ENCODE peak calls at places on chromosome 11, in five cellular contexts. R is A549; T is CD8-positive, alpha-beta memory T cell; F is choroid plexus epithelial cell; W is stomach. B is an unnamed sample.

GRCh38 chr11:114447892-114448291 is 8.6 kb downstream of the REXO2 start:
- DNase-seq in F (peak; percentile 60), W (no peak), T (no peak), R (no peak), B (no peak)

GRCh38 chr11:9681583-9682372 is 17.9 kb downstream of the SWAP70 start:
- DNase-seq in F (no peak), T (no peak), W (no peak), R (no peak), B (no peak)

GRCh38 chr11:89177691-89178231 is at the start of gene TYR:
- DNase-seq in W (no peak), R (no peak), F (no peak), T (no peak), B (no peak)

GRCh38 chr11:76248210-76248609 is 41.9 kb upstream of the WNT11 start:
- DNase-seq in F (no peak), W (no peak), T (no peak), R (peak; percentile 56), B (peak; percentile 15)

GRCh38 chr11:116123739-116124138 is 619.5 kb upstream of the CADM1 start:
- DNase-seq in R (no peak), F (no peak), T (no peak), W (no peak), B (no peak)

GRCh38 chr11:59403546-59403945 is 22.7 kb downstream of the OR5A2 start:
- DNase-seq in T (no peak), W (no peak), F (no peak), R (peak; percentile 2), B (no peak)

GRCh38 chr11:127056338-127056971 is 55.9 kb upstream of the KIRREL3 start:
- DNase-seq in W (no peak), F (no peak), T (no peak), R (peak; percentile 6), B (no peak)

GRCh38 chr11:61679893-61680621 is at the start of gene DAGLA:
- DNase-seq in F (peak; percentile 55), R (peak; percentile 68), T (peak; percentile 81), W (peak; percentile 83), B (peak; percentile 76)

GRCh38 chr11:73386568-73386967 is 10.4 kb downstream of the RELT start:
- DNase-seq in T (no peak), F (no peak), W (no peak), R (no peak), B (no peak)

GRCh38 chr11:44574620-44575287 is 9.3 kb downstream of the CD82 start:
- DNase-seq in F (peak; percentile 94), W (peak; percentile 53), T (peak; percentile 63), R (no peak), B (no peak)

GRCh38 chr11:70942593-70942992 is 309.8 kb downstream of the SHANK2 start:
- DNase-seq in F (peak; percentile 7), T (no peak), R (peak; percentile 72), W (no peak), B (no peak)

GRCh38 chr11:27296406-27296994 is 66.5 kb downstream of the CCDC34 start:
- DNase-seq in F (peak; percentile 84), R (peak; percentile 72), W (no peak), T (no peak), B (peak; percentile 64)

GRCh38 chr11:76229690-76230240 is 23.5 kb upstream of the WNT11 start:
- DNase-seq in W (no peak), F (no peak), R (no peak), T (no peak), B (no peak)

GRCh38 chr11:77071077-77071476 is 4.3 kb downstream of the CAPN5 start:
- DNase-seq in T (peak; percentile 30), R (no peak), W (no peak), F (no peak), B (no peak)

GRCh38 chr11:20584093-20584774 is 15.2 kb upstream of the SLC6A5 start:
- DNase-seq in T (no peak), W (no peak), F (no peak), R (peak; percentile 8), B (no peak)

GRCh38 chr11:12448131-12448939 is 71.0 kb downstream of the PARVA start:
- DNase-seq in T (no peak), F (no peak), W (no peak), R (no peak), B (no peak)

GRCh38 chr11:68649851-68650555 is 34.3 kb upstream of the GAL start:
- DNase-seq in F (no peak), W (no peak), R (no peak), T (no peak), B (no peak)

GRCh38 chr11:122871302-122871701 is 11.3 kb upstream of the JHY start:
- DNase-seq in T (no peak), F (no peak), R (no peak), W (no peak), B (no peak)

GRCh38 chr11:62922653-62923371 is 1.6 kb upstream of the CHRM1 start:
- DNase-seq in R (peak; percentile 59), W (no peak), F (no peak), T (no peak), B (peak; percentile 30)

GRCh38 chr11:132054822-132055221 is 684.4 kb downstream of the NTM start:
- DNase-seq in W (no peak), F (peak; percentile 83), T (no peak), R (no peak), B (no peak)

GRCh38 chr11:57399928-57400578 is 9.6 kb upstream of the PRG2 start:
- DNase-seq in W (no peak), F (no peak), T (no peak), R (no peak), B (no peak)

GRCh38 chr11:20010106-20010860 is 150.0 kb downstream of the DBX1 start:
- DNase-seq in F (no peak), R (no peak), W (no peak), T (no peak), B (no peak)

GRCh38 chr11:76947790-76948189 is 86.4 kb upstream of the B3GNT6 start:
- DNase-seq in W (no peak), T (no peak), F (no peak), R (no peak), B (no peak)

GRCh38 chr11:78312712-78313111 is 104.9 kb downstream of the GAB2 start:
- DNase-seq in T (no peak), W (no peak), R (no peak), F (no peak), B (no peak)

GRCh38 chr11:44912270-44912987 is 38.3 kb downstream of the TP53I11 start:
- DNase-seq in T (no peak), R (no peak), F (no peak), W (no peak), B (no peak)

GRCh38 chr11:117498791-117499190 is 171.1 kb downstream of the CEP164 start:
- DNase-seq in T (no peak), R (no peak), W (no peak), F (no peak), B (no peak)

GRCh38 chr11:71495286-71496090 is 31.6 kb upstream of the KRTAP5-7 start:
- DNase-seq in F (no peak), W (peak; percentile 22), T (no peak), R (no peak), B (no peak)

GRCh38 chr11:75142714-75143419 is 8.0 kb upstream of the SLCO2B1 start:
- DNase-seq in F (peak; percentile 97), R (peak; percentile 83), W (peak; percentile 44), T (peak; percentile 78), B (no peak)

GRCh38 chr11:126083829-126084607 is 21.4 kb upstream of the CDON start:
- DNase-seq in W (no peak), R (no peak), F (no peak), T (no peak), B (peak; percentile 31)

GRCh38 chr11:8252388-8252787 is 11.3 kb downstream of the LMO1 start:
- DNase-seq in T (no peak), W (no peak), F (no peak), R (no peak), B (no peak)

GRCh38 chr11:111081021-111081511 is 164.5 kb upstream of the POU2AF2 start:
- DNase-seq in W (no peak), T (no peak), R (no peak), F (peak; percentile 35), B (peak; percentile 15)

GRCh38 chr11:68938816-68939582 is 35.3 kb downstream of the IGHMBP2 start:
- DNase-seq in R (no peak), W (no peak), T (no peak), F (no peak), B (no peak)

GRCh38 chr11:119359365-119360229 is 13.1 kb upstream of the MFRP start:
- DNase-seq in T (no peak), F (no peak), R (no peak), W (no peak), B (no peak)

GRCh38 chr11:82731691-82732277 is 1.9 kb downstream of the FAM181B start:
- DNase-seq in T (no peak), R (no peak), W (no peak), F (no peak), B (no peak)
- H3K4me3 ChIP-seq in T (no peak overlapping the region), R (no peak overlapping the region), W (no peak overlapping the region), F (no peak overlapping the region), B (no peak overlapping the region)

GRCh38 chr11:65781962-65782815 is 1.4 kb upstream of the AP5B1 start:
- DNase-seq in F (no peak), W (no peak), T (no peak), R (no peak), B (no peak)

GRCh38 chr11:65782816-65783228 is 2.0 kb upstream of the AP5B1 start:
- DNase-seq in T (peak; percentile 47), F (no peak), W (no peak), R (no peak), B (no peak)

GRCh38 chr11:65779919-65780769 is 632 bp downstream of the AP5B1 start:
- DNase-seq in F (peak; percentile 83), W (peak; percentile 86), R (peak; percentile 88), T (peak; percentile 83), B (peak; percentile 73)

GRCh38 chr11:65780770-65781151 is at the start of gene AP5B1:
- DNase-seq in W (peak; percentile 78), T (peak; percentile 82), R (peak; percentile 61), F (peak; percentile 38), B (peak; percentile 75)

GRCh38 chr11:65781152-65781961 is 581 bp upstream of the AP5B1 start:
- DNase-seq in W (no peak), F (no peak), T (no peak), R (no peak), B (peak; percentile 14)
- H3K4me3 ChIP-seq in W (peak overlapping the region; percentile 97), F (peak overlapping the region; percentile 77), T (no peak overlapping the region), R (peak overlapping the region; percentile 98), B (peak overlapping the region; percentile 60)

DNA sequence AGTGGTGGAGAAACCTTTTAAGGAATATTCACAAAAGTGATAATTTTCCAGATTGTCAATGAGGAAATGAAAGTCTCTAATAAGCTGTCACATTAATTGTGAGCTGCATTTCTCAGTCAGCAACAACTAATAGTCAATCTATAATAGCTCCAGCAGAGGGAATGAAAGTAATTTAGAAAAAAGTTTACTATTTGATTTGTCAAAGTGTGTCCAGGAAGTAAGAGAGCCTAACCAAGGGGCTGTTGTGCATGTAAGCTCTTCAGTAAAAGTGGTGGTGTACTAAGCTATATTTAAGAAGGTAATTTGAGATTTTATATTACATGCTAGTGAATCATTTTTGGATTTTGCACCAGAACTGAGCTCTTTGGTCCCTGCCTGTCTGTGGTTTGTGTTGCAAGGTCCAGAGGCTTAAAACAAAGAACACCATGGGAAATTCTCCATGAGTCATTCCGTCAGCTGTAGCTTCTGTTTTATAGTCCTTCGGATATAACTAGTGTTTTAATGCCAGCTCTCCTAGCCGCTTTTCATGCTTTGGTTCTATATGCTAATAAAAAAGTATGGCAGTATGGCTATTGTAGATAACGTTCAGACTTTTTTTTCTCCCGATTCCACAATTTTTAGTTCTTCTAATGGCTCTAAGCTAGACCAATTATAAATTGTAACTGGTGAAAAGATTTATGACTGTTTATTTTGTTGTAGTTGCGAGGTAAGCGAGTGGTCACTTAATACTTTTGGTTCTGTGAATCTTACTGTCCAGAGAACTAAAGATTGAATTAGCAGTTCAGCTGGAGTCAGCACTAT is 64.6 kb downstream of the ARHGEF12 start:
- DNase-seq in W (no peak), F (peak; percentile 99), R (peak; percentile 66), T (no peak), B (no peak)
- H3K4me3 ChIP-seq in W (no peak overlapping the region), F (peak overlapping the region; percentile 43), R (peak overlapping the region; percentile 36), T (no peak overlapping the region), B (no peak overlapping the region)

GRCh38 chr11:128525411-128526243 is 61.7 kb downstream of the ETS1 start:
- DNase-seq in T (peak; percentile 51), F (peak; percentile 62), W (no peak), R (no peak), B (no peak)
- H3K4me3 ChIP-seq in T (peak overlapping the region; percentile 45), F (no peak overlapping the region), W (no peak overlapping the region), R (no peak overlapping the region), B (no peak overlapping the region)

B was measured in cardiac muscle cell.